ENCODE peak calls at places on chromosome 11, in eight cellular contexts. U is Panc1, F is psoas muscle, D is PC-3, C is esophagus squamous epithelium, Y is fibroblast of lung, E is adrenal gland, Q is cardiac muscle cell. X is an unnamed sample.

GRCh38 chr11:65810046-65810868 is 23.4 kb downstream of the OVOL1 start:
- DNase-seq in Q (no peak), U (no peak), Y (no peak), F (no peak), E (no peak), C (no peak), D (no peak), X (no peak)

GRCh38 chr11:76654310-76654851 is 16.2 kb downstream of the LRRC32 start:
- DNase-seq in F (no peak), D (no peak), Y (peak; percentile 83), E (peak; percentile 51), C (no peak), U (no peak), Q (peak; percentile 96), X (no peak)

GRCh38 chr11:57131080-57131790 is 50.5 kb upstream of the LRRC55 start:
- DNase-seq in U (no peak), E (peak; percentile 40), C (no peak), Q (peak; percentile 41), F (peak; percentile 23), Y (peak; percentile 10), D (peak; percentile 65), X (no peak)

GRCh38 chr11:35295751-35296150 is 123.6 kb downstream of the SLC1A2 start:
- DNase-seq in F (no peak), C (no peak), U (no peak), Q (no peak), Y (no peak), D (peak; percentile 61), E (no peak), X (no peak)

GRCh38 chr11:126334665-126335462 is 20.6 kb upstream of the ST3GAL4 start:
- DNase-seq in E (no peak), F (no peak), Y (peak; percentile 75), U (no peak), D (peak; percentile 42), C (no peak), Q (no peak), X (peak; percentile 52)

GRCh38 chr11:123137496-123138270 is 57.4 kb downstream of the CLMP start:
- DNase-seq in Y (peak; percentile 81), E (peak; percentile 75), U (no peak), Q (peak; percentile 91), D (no peak), C (no peak), F (peak; percentile 80), X (peak; percentile 94)

GRCh38 chr11:35218956-35219355 is 80.0 kb downstream of the CD44 start:
- DNase-seq in U (no peak), Q (no peak), E (no peak), F (no peak), Y (peak; percentile 75), C (no peak), D (no peak), X (no peak)

GRCh38 chr11:123233280-123233977 is 38.4 kb upstream of the CLMP start:
- DNase-seq in D (no peak), Q (no peak), C (no peak), U (no peak), E (no peak), Y (no peak), F (no peak), X (no peak)

GRCh38 chr11:105829084-105829483 is 193.0 kb downstream of the MSANTD4 start:
- DNase-seq in Y (no peak), D (no peak), F (no peak), Q (no peak), E (no peak), C (no peak), U (no peak), X (no peak)

GRCh38 chr11:336666-337002 is 16.0 kb upstream of the IFITM3 start:
- DNase-seq in Q (no peak), C (no peak), U (no peak), F (no peak), D (no peak), E (no peak), Y (no peak), X (no peak)

DNA sequence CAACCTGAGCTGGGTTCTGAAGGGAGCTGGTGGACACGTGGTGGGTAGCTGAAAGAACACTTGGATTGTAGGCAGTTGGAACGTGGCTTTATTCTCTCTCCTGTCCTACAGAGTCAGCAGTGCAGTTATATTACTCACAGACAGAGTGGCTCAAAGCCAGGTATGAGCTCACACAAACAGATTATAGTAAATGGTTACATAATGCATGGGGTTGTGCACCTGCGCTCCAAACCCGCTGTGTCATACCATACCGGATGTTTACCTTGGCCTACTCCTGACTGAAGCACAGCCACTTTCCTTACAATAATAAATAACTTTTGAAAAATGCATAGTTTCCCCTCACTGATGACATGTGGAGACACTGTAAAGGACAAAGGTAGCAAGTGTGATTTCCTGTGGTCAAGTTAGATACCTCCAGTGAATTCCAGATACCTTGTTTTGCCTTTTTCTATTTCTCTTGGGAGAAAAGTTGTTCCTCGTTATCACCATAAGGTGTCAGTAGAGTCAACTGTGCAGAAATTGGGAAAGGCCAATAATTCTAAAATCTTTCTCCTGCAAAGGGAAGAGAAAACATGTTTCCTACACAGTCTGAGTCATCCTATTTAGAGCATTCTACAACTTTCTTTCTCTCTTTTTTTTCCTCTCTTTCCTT is 13.5 kb downstream of the MS4A6A start:
- DNase-seq in Y (peak; percentile 11), U (peak; percentile 17), F (no peak), E (peak; percentile 32), Q (peak; percentile 43), C (no peak), D (peak; percentile 100), X (no peak)
- H3K27ac ChIP-seq in Y (no peak overlapping the region), U (no peak overlapping the region), F (no peak overlapping the region), E (no peak overlapping the region), Q (no peak overlapping the region), C (no peak overlapping the region), D (peak overlapping the region; percentile 84), X (no peak overlapping the region)

GRCh38 chr11:34084637-34085036 is 20.8 kb upstream of the NAT10 start:
- DNase-seq in F (no peak), Q (no peak), C (no peak), Y (no peak), E (no peak), D (no peak), U (no peak), X (no peak)

GRCh38 chr11:34091825-34092224 is 13.6 kb upstream of the NAT10 start:
- DNase-seq in E (no peak), F (no peak), U (no peak), C (no peak), D (no peak), Q (no peak), Y (no peak), X (no peak)

DNA sequence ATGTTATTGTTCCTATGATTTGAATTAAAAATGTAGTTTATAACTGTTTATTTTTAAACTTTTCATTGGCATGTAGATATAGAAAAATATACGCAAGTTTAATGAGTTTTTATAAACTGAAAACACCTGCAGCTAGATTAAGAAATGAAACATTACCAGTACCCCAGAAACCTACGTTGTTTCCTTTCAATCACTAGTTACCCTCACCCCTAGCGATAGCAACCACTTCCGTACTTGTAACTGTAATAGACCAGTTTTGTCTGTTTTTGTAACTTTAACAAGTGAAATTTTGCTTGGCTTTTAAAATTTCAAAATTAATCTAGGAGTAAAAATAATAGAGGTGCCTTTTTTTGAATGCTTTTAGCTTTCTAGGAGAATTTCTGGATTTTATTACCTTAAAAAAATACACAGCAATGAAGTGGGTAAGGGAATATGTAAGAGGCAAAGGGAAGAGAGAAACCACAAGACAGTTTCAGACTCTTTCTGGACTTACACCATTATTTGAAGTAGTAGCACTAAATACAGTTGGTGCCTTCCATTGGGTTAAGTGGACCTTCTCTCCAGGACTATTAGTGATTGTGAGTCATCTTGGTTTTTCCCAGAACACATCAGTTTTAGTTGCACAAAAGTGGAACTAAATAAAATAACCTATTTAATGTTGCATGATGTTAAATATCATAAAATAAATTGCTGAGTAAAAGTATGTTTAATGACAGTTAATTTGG is 18.7 kb upstream of the NAT10 start:
- DNase-seq in F (no peak), E (no peak), Y (peak; percentile 37), U (no peak), D (no peak), C (no peak), Q (no peak), X (no peak)
- H3K36me3 ChIP-seq in F (peaks cover 17% of the 10 kb centered on the region), E (no peaks in the 10 kb centered on the region), Y (peaks cover 12% of the 10 kb centered on the region), U (peaks cover 64% of the 10 kb centered on the region), D (peaks cover 80% of the 10 kb centered on the region), C (peaks cover 59% of the 10 kb centered on the region), Q (peaks cover 94% of the 10 kb centered on the region), X (peaks cover 81% of the 10 kb centered on the region)

GRCh38 chr11:124656759-124657627 is 16.5 kb downstream of the SIAE start:
- DNase-seq in D (no peak), U (no peak), F (no peak), E (no peak), C (no peak), Y (peak; percentile 71), Q (peak; percentile 30), X (no peak)
- H3K27ac ChIP-seq in D (no peak overlapping the region), U (no peak overlapping the region), F (no peak overlapping the region), E (no peak overlapping the region), C (no peak overlapping the region), Y (no peak overlapping the region), Q (no peak overlapping the region), X (no peak overlapping the region)

GRCh38 chr11:86551693-86552092 is 120.7 kb downstream of the ME3 start:
- DNase-seq in Y (no peak), Q (no peak), U (no peak), D (no peak), F (no peak), E (no peak), C (no peak), X (no peak)
- H3K36me3 ChIP-seq in Y (no peaks in the 10 kb centered on the region), Q (no peaks in the 10 kb centered on the region), U (no peaks in the 10 kb centered on the region), D (no peaks in the 10 kb centered on the region), F (no peaks in the 10 kb centered on the region), E (no peaks in the 10 kb centered on the region), C (no peaks in the 10 kb centered on the region), X (no peaks in the 10 kb centered on the region)

GRCh38 chr11:1729692-1730011 is 20.7 kb downstream of the IFITM10 start:
- DNase-seq in Q (no peak), U (no peak), E (no peak), F (no peak), C (no peak), Y (no peak), D (peak; percentile 6), X (no peak)
- H3K27ac ChIP-seq in Q (no peak overlapping the region), U (no peak overlapping the region), E (no peak overlapping the region), F (no peak overlapping the region), C (no peak overlapping the region), Y (no peak overlapping the region), D (no peak overlapping the region), X (no peak overlapping the region)